ENCODE peak calls at places on chromosomes 7 and 10, in six cellular contexts. One of them, this sample, is unnamed.
A peak's percentile ranks its signal among the peaks of the same experiment; 100 is the strongest.

GRCh38 chr7:24283559-24283899 is 461 bp upstream of the NPY start:
- DNase-seq in left ventricle myocardium superior: no peak
- DNase-seq in NCI-H1092: no peak
- DNase-seq in caudate nucleus: no peak
- DNase-seq in neural progenitor cell: peak; percentile 15
- DNase-seq in hepatocyte: no peak
- DNase-seq in this sample: no peak

GRCh38 chr7:130593033-130593432 is 75.5 kb downstream of the COPG2 start:
- DNase-seq in left ventricle myocardium superior: no peak
- DNase-seq in NCI-H1092: no peak
- DNase-seq in caudate nucleus: no peak
- DNase-seq in neural progenitor cell: no peak
- DNase-seq in hepatocyte: no peak
- DNase-seq in this sample: no peak

GRCh38 chr10:131869344-131869743 is 31.5 kb upstream of the PPP2R2D start:
- DNase-seq in left ventricle myocardium superior: no peak
- DNase-seq in NCI-H1092: no peak
- DNase-seq in caudate nucleus: no peak
- DNase-seq in neural progenitor cell: no peak
- DNase-seq in hepatocyte: no peak
- DNase-seq in this sample: no peak

GRCh38 chr7:4080013-4080412 is 602.1 kb upstream of the FOXK1 start:
- DNase-seq in left ventricle myocardium superior: no peak
- DNase-seq in NCI-H1092: no peak
- DNase-seq in caudate nucleus: no peak
- DNase-seq in neural progenitor cell: no peak
- DNase-seq in hepatocyte: no peak
- DNase-seq in this sample: no peak

GRCh38 chr7:56175784-56176183 is 59.6 kb upstream of the NUPR2 start:
- DNase-seq in left ventricle myocardium superior: no peak
- DNase-seq in NCI-H1092: no peak
- DNase-seq in caudate nucleus: no peak
- DNase-seq in neural progenitor cell: no peak
- DNase-seq in hepatocyte: no peak
- DNase-seq in this sample: no peak

GRCh38 chr7:128021361-128021760 is 9.9 kb downstream of the LRRC4 start:
- DNase-seq in left ventricle myocardium superior: no peak
- DNase-seq in NCI-H1092: no peak
- DNase-seq in caudate nucleus: no peak
- DNase-seq in neural progenitor cell: no peak
- DNase-seq in hepatocyte: peak; percentile 37
- DNase-seq in this sample: peak; percentile 54

GRCh38 chr7:46173526-46174191 is 252.6 kb upstream of the IGFBP3 start:
- DNase-seq in left ventricle myocardium superior: peak; percentile 80
- DNase-seq in NCI-H1092: no peak
- DNase-seq in caudate nucleus: no peak
- DNase-seq in neural progenitor cell: no peak
- DNase-seq in hepatocyte: no peak
- DNase-seq in this sample: peak; percentile 89

GRCh38 chr10:102508506-102508905 is 4.7 kb downstream of the SUFU start:
- DNase-seq in left ventricle myocardium superior: no peak
- DNase-seq in NCI-H1092: no peak
- DNase-seq in caudate nucleus: no peak
- DNase-seq in neural progenitor cell: peak; percentile 26
- DNase-seq in hepatocyte: no peak
- DNase-seq in this sample: no peak

GRCh38 chr10:96380821-96381220 is 22.0 kb upstream of the OPALIN start:
- DNase-seq in left ventricle myocardium superior: no peak
- DNase-seq in NCI-H1092: no peak
- DNase-seq in caudate nucleus: no peak
- DNase-seq in neural progenitor cell: no peak
- DNase-seq in hepatocyte: no peak
- DNase-seq in this sample: no peak

GRCh38 chr10:3805227-3805790 is 20.3 kb upstream of the KLF6 start:
- DNase-seq in left ventricle myocardium superior: no peak
- DNase-seq in NCI-H1092: no peak
- DNase-seq in caudate nucleus: no peak
- DNase-seq in neural progenitor cell: no peak
- DNase-seq in hepatocyte: no peak
- DNase-seq in this sample: no peak

GRCh38 chr10:132687181-132687892 is 98.6 kb downstream of the NKX6-2 start:
- DNase-seq in left ventricle myocardium superior: peak; percentile 15
- DNase-seq in NCI-H1092: no peak
- DNase-seq in caudate nucleus: no peak
- DNase-seq in neural progenitor cell: no peak
- DNase-seq in hepatocyte: no peak
- DNase-seq in this sample: no peak

GRCh38 chr7:64887756-64888508 is 15.1 kb upstream of the ZNF273 start:
- DNase-seq in left ventricle myocardium superior: peak; percentile 53
- DNase-seq in NCI-H1092: no peak
- DNase-seq in caudate nucleus: no peak
- DNase-seq in neural progenitor cell: peak; percentile 46
- DNase-seq in hepatocyte: no peak
- DNase-seq in this sample: no peak

GRCh38 chr7:18414885-18415284 is 80.7 kb upstream of the HDAC9 start:
- DNase-seq in left ventricle myocardium superior: no peak
- DNase-seq in NCI-H1092: no peak
- DNase-seq in caudate nucleus: no peak
- DNase-seq in neural progenitor cell: peak; percentile 61
- DNase-seq in hepatocyte: no peak
- DNase-seq in this sample: no peak

GRCh38 chr10:30865141-30865926 is 166.3 kb downstream of the ZNF438 start:
- DNase-seq in left ventricle myocardium superior: no peak
- DNase-seq in NCI-H1092: no peak
- DNase-seq in caudate nucleus: no peak
- DNase-seq in neural progenitor cell: no peak
- DNase-seq in hepatocyte: no peak
- DNase-seq in this sample: no peak